ENCODE peak calls at places on chromosome 13, in seven cellular contexts. J is GM12864, G is left lung, N is pancreas, D is endodermal cell, A is colonic mucosa, I is NCI-H1417. P is an unnamed sample.

GRCh38 chr13:52004508-52005183 is 6.6 kb downstream of the ATP7B start:
- DNase-seq in J (no peak), G (no peak), N (no peak), D (no peak), A (peak; percentile 63), I (no peak), P (no peak)

GRCh38 chr13:49220856-49221614 is 897 bp downstream of the MLNR start:
- DNase-seq in J (no peak), G (peak; percentile 85), N (no peak), D (peak; percentile 75), A (no peak), I (no peak), P (no peak)

GRCh38 chr13:73973156-73973555 is 161.0 kb downstream of the KLF12 start:
- DNase-seq in J (no peak), G (no peak), N (no peak), D (no peak), A (no peak), I (no peak), P (no peak)

GRCh38 chr13:27970382-27971235 is 1.5 kb upstream of the CDX2 start:
- DNase-seq in J (no peak), G (no peak), N (no peak), D (peak; percentile 63), A (no peak), I (no peak), P (no peak)

GRCh38 chr13:83955011-83955410 is 72.7 kb upstream of the SLITRK1 start:
- DNase-seq in J (no peak), G (no peak), N (no peak), D (no peak), A (no peak), I (no peak), P (no peak)

GRCh38 chr13:40664100-40665060 is 2.1 kb downstream of the FOXO1 start:
- DNase-seq in J (no peak), G (peak; percentile 95), N (peak; percentile 74), D (peak; percentile 82), A (peak; percentile 87), I (peak; percentile 39), P (no peak)

GRCh38 chr13:93947651-93948050 is 531.8 kb downstream of the DCT start:
- DNase-seq in J (no peak), G (no peak), N (no peak), D (no peak), A (no peak), I (no peak), P (no peak)

GRCh38 chr13:67619346-67619745 is 389.2 kb upstream of the PCDH9 start:
- DNase-seq in J (no peak), G (no peak), N (no peak), D (no peak), A (no peak), I (no peak), P (peak; percentile 30)

GRCh38 chr13:97429681-97430081 is 4.3 kb upstream of the RAP2A start:
- DNase-seq in J (no peak), G (no peak), N (no peak), D (no peak), A (no peak), I (peak; percentile 50), P (no peak)

GRCh38 chr13:108895220-108895704 is 265.9 kb downstream of the MYO16 start:
- DNase-seq in J (no peak), G (no peak), N (no peak), D (no peak), A (no peak), I (peak; percentile 22), P (peak; percentile 65)

GRCh38 chr13:109788372-109789195 is 2.2 kb upstream of the IRS2 start:
- DNase-seq in J (no peak), G (no peak), N (no peak), D (no peak), A (no peak), I (no peak), P (no peak)

GRCh38 chr13:28641600-28641926 is 17.4 kb upstream of the POMP start:
- DNase-seq in J (no peak), G (no peak), N (no peak), D (no peak), A (no peak), I (no peak), P (no peak)

GRCh38 chr13:99340638-99341037 is 33.4 kb upstream of the GPR183 start:
- DNase-seq in J (no peak), G (no peak), N (no peak), D (no peak), A (no peak), I (no peak), P (no peak)

GRCh38 chr13:69324109-69324886 is 783.3 kb upstream of the ATXN8OS start:
- DNase-seq in J (no peak), G (no peak), N (no peak), D (no peak), A (no peak), I (peak; percentile 7), P (peak; percentile 21)

GRCh38 chr13:53200498-53201453 is 172.2 kb downstream of the OLFM4 start:
- DNase-seq in J (no peak), G (peak; percentile 78), N (peak; percentile 72), D (peak; percentile 95), A (peak; percentile 49), I (no peak), P (no peak)

GRCh38 chr13:25085125-25085742 is 10.7 kb upstream of the PABPC3 start:
- DNase-seq in J (peak; percentile 19), G (no peak), N (no peak), D (peak; percentile 74), A (peak; percentile 32), I (peak; percentile 11), P (peak; percentile 42)

GRCh38 chr13:34620073-34620858 is 321.8 kb upstream of the NBEA start:
- DNase-seq in J (no peak), G (no peak), N (no peak), D (no peak), A (no peak), I (peak; percentile 38), P (no peak)

GRCh38 chr13:99985243-99985874 is 3.8 kb downstream of the ZIC2 start:
- DNase-seq in J (no peak), G (peak; percentile 72), N (no peak), D (peak; percentile 75), A (no peak), I (peak; percentile 87), P (no peak)

GRCh38 chr13:51588406-51588949 is 4.2 kb downstream of the WDFY2 start:
- DNase-seq in J (no peak), G (no peak), N (no peak), D (no peak), A (no peak), I (no peak), P (no peak)

GRCh38 chr13:40484101-40484800 is 182.2 kb downstream of the FOXO1 start:
- DNase-seq in J (no peak), G (no peak), N (no peak), D (no peak), A (no peak), I (no peak), P (no peak)

GRCh38 chr13:29569253-29570057 is 26.0 kb downstream of the SLC7A1 start:
- DNase-seq in J (no peak), G (no peak), N (no peak), D (peak; percentile 41), A (peak; percentile 44), I (no peak), P (no peak)

GRCh38 chr13:94121686-94122085 is 357.8 kb downstream of the DCT start:
- DNase-seq in J (no peak), G (no peak), N (no peak), D (no peak), A (no peak), I (no peak), P (peak; percentile 70)